ENCODE peak calls at places on chromosomes 16 and 17, in six cellular contexts. Q, H, P, W, N and F are unnamed samples.

GRCh38 chr16:830871-831570 is 30.5 kb upstream of the GNG13 start:
- DNase-seq in H (peak), Q (no peak), N (no peak), P (no peak), W (no peak), F (no peak)

GRCh38 chr16:79188115-79188779 is 412.3 kb downstream of the MAF start:
- DNase-seq in H (no peak), W (no peak), P (no peak), N (no peak), Q (no peak), F (no peak)

GRCh38 chr17:81348097-81349055 is 46.9 kb upstream of the BAHCC1 start:
- DNase-seq in Q (peak), W (no peak), N (no peak), P (no peak), H (peak), F (peak)

GRCh38 chr17:1042486-1042885 is 45.6 kb downstream of the TIMM22 start:
- DNase-seq in Q (no peak), H (peak), P (no peak), N (no peak), W (no peak), F (no peak)

GRCh38 chr16:81279375-81279774 is 35.4 kb upstream of the GAN start:
- DNase-seq in N (no peak), P (no peak), H (no peak), W (no peak), Q (no peak), F (no peak)

GRCh38 chr16:53792161-53792951 is 88.4 kb downstream of the FTO start:
- DNase-seq in N (no peak), H (no peak), W (no peak), Q (no peak), P (no peak), F (no peak)

GRCh38 chr16:4948903-4949766 is 9.0 kb upstream of the SEC14L5 start:
- DNase-seq in W (no peak), H (no peak), Q (no peak), P (no peak), N (no peak), F (no peak)

GRCh38 chr17:38864636-38865398 is 5.0 kb upstream of the LASP1 start:
- DNase-seq in H (no peak), P (no peak), Q (peak), W (peak), N (no peak), F (no peak)

GRCh38 chr16:19879241-19879792 is 5.3 kb downstream of the GPRC5B start:
- DNase-seq in P (no peak), H (no peak), Q (no peak), N (no peak), W (peak), F (no peak)

GRCh38 chr17:27860971-27861669 is 32.0 kb downstream of the LYRM9 start:
- DNase-seq in Q (no peak), P (no peak), H (no peak), W (no peak), N (no peak), F (no peak)

GRCh38 chr16:1778200-1779179 is 3.9 kb downstream of the SPSB3 start:
- DNase-seq in W (no peak), P (no peak), H (peak), N (no peak), Q (no peak), F (no peak)